ENCODE peak calls at places on chromosome 22, in six cellular contexts. R is C1 segment of cervical spinal cord; V is GM23338; K is hippocampal formation; T is activated effector memory CD4-positive, alpha-beta T cell treated with anti-CD3 and anti-CD28 coated beads, Interleukin-2, amount 50 U/mL, for 16 hours; W is pancreas. Q is an unnamed sample.

GRCh38 chr22:38766076-38766777 is 10.4 kb upstream of the SUN2 start:
- DNase-seq in R (peak), V (peak), K (peak), T (peak), W (no peak), Q (peak)

GRCh38 chr22:24230911-24231656 is 13.8 kb downstream of the GGT5 start:
- DNase-seq in R (no peak), V (peak), K (no peak), T (peak), W (peak), Q (no peak)

GRCh38 chr22:38270091-38270972 is 2.5 kb downstream of the TMEM184B start:
- DNase-seq in R (peak), V (no peak), K (no peak), T (no peak), W (no peak), Q (no peak)

GRCh38 chr22:27461470-27461869 is 340.1 kb downstream of the MN1 start:
- DNase-seq in R (no peak), V (peak), K (no peak), T (no peak), W (no peak), Q (no peak)

GRCh38 chr22:39248254-39248653 is 3.5 kb upstream of the PDGFB start:
- DNase-seq in R (no peak), V (no peak), K (no peak), T (no peak), W (no peak), Q (no peak)

GRCh38 chr22:40015346-40015976 is 20.7 kb downstream of the FAM83F start:
- DNase-seq in R (no peak), V (no peak), K (no peak), T (no peak), W (no peak), Q (no peak)

GRCh38 chr22:46380581-46380980 is 45.1 kb downstream of the TRMU start:
- DNase-seq in R (no peak), V (no peak), K (no peak), T (no peak), W (no peak), Q (no peak)

GRCh38 chr22:38414009-38414395 is 41.0 kb downstream of the KCNJ4 start:
- DNase-seq in R (no peak), V (no peak), K (no peak), T (peak), W (no peak), Q (no peak)

GRCh38 chr22:22843848-22844247 is 43.8 kb upstream of the IGLL5 start:
- DNase-seq in R (no peak), V (no peak), K (no peak), T (no peak), W (no peak), Q (no peak)

GRCh38 chr22:40635008-40635939 is 1.2 kb downstream of the MRTFA start:
- DNase-seq in R (no peak), V (peak), K (no peak), T (no peak), W (no peak), Q (no peak)

GRCh38 chr22:40147388-40148176 is 30.1 kb upstream of the TNRC6B start:
- DNase-seq in R (no peak), V (peak), K (no peak), T (no peak), W (no peak), Q (no peak)

GRCh38 chr22:30214703-30215405 is 31.7 kb downstream of the LIF start:
- DNase-seq in R (no peak), V (peak), K (no peak), T (no peak), W (no peak), Q (no peak)

GRCh38 chr22:19846620-19847344 is 7.9 kb downstream of the GNB1L start:
- DNase-seq in R (no peak), V (no peak), K (no peak), T (no peak), W (no peak), Q (no peak)

GRCh38 chr22:36743591-36744412 is 32.1 kb downstream of the IFT27 start:
- DNase-seq in R (no peak), V (no peak), K (no peak), T (no peak), W (no peak), Q (no peak)

GRCh38 chr22:32745251-32745995 is 56.1 kb upstream of the TIMP3 start:
- DNase-seq in R (no peak), V (peak), K (no peak), T (no peak), W (no peak), Q (peak)

GRCh38 chr22:36701941-36702640 is 1.5 kb downstream of the CACNG2 start:
- DNase-seq in R (no peak), V (no peak), K (no peak), T (no peak), W (no peak), Q (no peak)

GRCh38 chr22:19350947-19351346 is 59.4 kb upstream of the CLTCL1 start:
- DNase-seq in R (no peak), V (no peak), K (no peak), T (no peak), W (no peak), Q (no peak)

GRCh38 chr22:48084041-48084748 is 1321.7 kb downstream of the TBC1D22A start:
- DNase-seq in R (no peak), V (no peak), K (no peak), T (no peak), W (no peak), Q (no peak)

GRCh38 chr22:49255154-49255553 is 572.5 kb downstream of the BRD1 start:
- DNase-seq in R (no peak), V (no peak), K (no peak), T (peak), W (no peak), Q (no peak)

GRCh38 chr22:38205261-38206128 is 3.7 kb downstream of the MAFF start:
- DNase-seq in R (peak), V (no peak), K (peak), T (no peak), W (no peak), Q (no peak)

GRCh38 chr22:34588893-34589545 is 476.9 kb upstream of the ISX start:
- DNase-seq in R (no peak), V (peak), K (no peak), T (no peak), W (no peak), Q (no peak)

GRCh38 chr22:44913198-44913983 is 96.4 kb downstream of the PHF21B start:
- DNase-seq in R (no peak), V (no peak), K (no peak), T (no peak), W (no peak), Q (no peak)

GRCh38 chr22:27137809-27138400 is 480.5 kb downstream of the MIAT start:
- DNase-seq in R (no peak), V (no peak), K (no peak), T (no peak), W (no peak), Q (no peak)

GRCh38 chr22:45072322-45072903 is 62.6 kb upstream of the PHF21B start:
- DNase-seq in R (no peak), V (peak), K (no peak), T (no peak), W (no peak), Q (peak)

GRCh38 chr22:45319319-45319675 is 9.6 kb downstream of the FAM118A start:
- DNase-seq in R (no peak), V (peak), K (no peak), T (no peak), W (no peak), Q (no peak)

GRCh38 chr22:37498289-37498909 is 12.2 kb upstream of the MFNG start:
- DNase-seq in R (no peak), V (peak), K (no peak), T (peak), W (peak), Q (no peak)

GRCh38 chr22:43858156-43858895 is 4.0 kb downstream of the SULT4A1 start:
- DNase-seq in R (no peak), V (no peak), K (no peak), T (peak), W (no peak), Q (no peak)

GRCh38 chr22:26362471-26362870 is 66.6 kb upstream of the ASPHD2 start:
- DNase-seq in R (no peak), V (no peak), K (no peak), T (no peak), W (no peak), Q (no peak)

GRCh38 chr22:46881373-46882118 is 119.1 kb downstream of the TBC1D22A start:
- DNase-seq in R (no peak), V (no peak), K (no peak), T (no peak), W (no peak), Q (no peak)

GRCh38 chr22:37276771-37277170 is 5.5 kb upstream of the CYTH4 start:
- DNase-seq in R (no peak), V (no peak), K (no peak), T (no peak), W (no peak), Q (no peak)

GRCh38 chr22:37167176-37167980 is 17.7 kb upstream of the IL2RB start:
- DNase-seq in R (no peak), V (no peak), K (no peak), T (peak), W (no peak), Q (no peak)

GRCh38 chr22:17707526-17707925 is 66.7 kb downstream of the BID start:
- DNase-seq in R (no peak), V (no peak), K (no peak), T (no peak), W (no peak), Q (no peak)

GRCh38 chr22:39360674-39361413 is 11.1 kb downstream of the SYNGR1 start:
- DNase-seq in R (no peak), V (peak), K (no peak), T (no peak), W (peak), Q (peak)

GRCh38 chr22:33350961-33351360 is 292.8 kb upstream of the SYN3 start:
- DNase-seq in R (no peak), V (no peak), K (no peak), T (no peak), W (no peak), Q (no peak)

GRCh38 chr22:46590334-46590733 is 29.9 kb upstream of the GRAMD4 start:
- DNase-seq in R (no peak), V (no peak), K (no peak), T (no peak), W (no peak), Q (no peak)

GRCh38 chr22:26139320-26139719 is 29.9 kb upstream of the SEZ6L start:
- DNase-seq in R (peak), V (no peak), K (peak), T (no peak), W (peak), Q (peak)

GRCh38 chr22:32674925-32675825 is 126.3 kb upstream of the TIMP3 start:
- DNase-seq in R (no peak), V (no peak), K (no peak), T (no peak), W (no peak), Q (no peak)

GRCh38 chr22:38652858-38653257 is 3.3 kb downstream of the FAM227A start:
- DNase-seq in R (no peak), V (no peak), K (no peak), T (no peak), W (no peak), Q (no peak)